ENCODE peak calls at places on chromosomes 7 and 10, in four cellular contexts. T is K562, G is HepG2, W is HCT116. C is an unnamed sample.

GRCh38 chr7:148783801-148784527 is 85.3 kb downstream of the CUL1 start:
- DNase-seq in W (no peak), G (no peak), T (no peak), C (no peak)

GRCh38 chr10:33216661-33217427 is 117.6 kb downstream of the NRP1 start:
- DNase-seq in G (peak; percentile 17), W (no peak), T (no peak), C (no peak)

GRCh38 chr10:90871279-90871760 is 454 bp upstream of the RPP30 start:
- DNase-seq in W (no peak), G (peak; percentile 64), T (peak; percentile 69), C (peak; percentile 51)

GRCh38 chr7:135756191-135756590 is 7.6 kb upstream of the FAM180A start:
- DNase-seq in T (no peak), G (no peak), W (no peak), C (no peak)

GRCh38 chr7:92245487-92246362 is at the start of the genes ANKIB1 and KRIT1:
- DNase-seq in G (peak; percentile 86), W (peak; percentile 81), T (peak; percentile 95), C (peak; percentile 81)

GRCh38 chr10:86888585-86889381 is 68.6 kb downstream of the MMRN2 start:
- DNase-seq in W (no peak), T (no peak), G (no peak), C (no peak)

GRCh38 chr7:14196555-14196954 is 207.1 kb upstream of the ETV1 start:
- DNase-seq in W (no peak), T (no peak), G (no peak), C (no peak)

GRCh38 chr7:31192996-31193395 is 140.9 kb downstream of the ADCYAP1R1 start:
- DNase-seq in T (peak; percentile 59), G (peak; percentile 35), W (peak; percentile 36), C (peak; percentile 86)

GRCh38 chr7:118185163-118185860 is 1.3 kb downstream of the LSM8 start:
- DNase-seq in W (no peak), T (no peak), G (no peak), C (no peak)

GRCh38 chr10:29615195-29615594 is 19.6 kb downstream of the SVIL start:
- DNase-seq in G (no peak), W (no peak), T (no peak), C (no peak)

GRCh38 chr7:132861940-132862554 is 219.8 kb downstream of the CHCHD3 start:
- DNase-seq in T (no peak), W (no peak), G (no peak), C (no peak)

GRCh38 chr10:119337796-119338432 is 130.5 kb downstream of the GRK5 start:
- DNase-seq in W (no peak), G (no peak), T (no peak), C (no peak)

GRCh38 chr10:62640386-62640785 is 164.1 kb upstream of the ADO start:
- DNase-seq in G (no peak), T (no peak), W (no peak), C (no peak)

GRCh38 chr7:15452670-15453069 is 109.1 kb downstream of the AGMO start:
- DNase-seq in T (no peak), G (no peak), W (no peak), C (no peak)

GRCh38 chr7:4699897-4700296 is 17.8 kb downstream of the FOXK1 start:
- DNase-seq in T (no peak), G (no peak), W (no peak), C (no peak)

GRCh38 chr10:3950676-3951275 is 165.8 kb upstream of the KLF6 start:
- DNase-seq in W (no peak), G (no peak), T (no peak), C (no peak)

GRCh38 chr7:39429421-39429820 is 136.8 kb upstream of the YAE1 start:
- DNase-seq in G (no peak), W (no peak), T (no peak), C (no peak)

GRCh38 chr7:155533827-155534690 is 12.3 kb downstream of the CNPY1 start:
- DNase-seq in W (no peak), G (peak; percentile 16), T (peak; percentile 91), C (peak; percentile 63)

GRCh38 chr10:79445217-79445707 is at the start of gene ZCCHC24:
- DNase-seq in G (no peak), W (peak; percentile 22), T (no peak), C (no peak)

GRCh38 chr7:55343860-55344606 is 21.1 kb upstream of the LANCL2 start:
- DNase-seq in G (no peak), T (no peak), W (no peak), C (no peak)

GRCh38 chr10:115355162-115355760 is 262.1 kb downstream of the ATRNL1 start:
- DNase-seq in W (peak; percentile 81), G (peak; percentile 63), T (peak; percentile 10), C (peak; percentile 61)

GRCh38 chr10:75292794-75293455 is 57.2 kb upstream of the COMTD1 start:
- DNase-seq in W (no peak), G (no peak), T (no peak), C (no peak)
- TF ChIP-seq ZNF274 in W (no peak), G (no peak), T (no peak), C (no peak)

GRCh38 chr10:93079663-93080349 is 6.1 kb downstream of the CYP26A1 start:
- DNase-seq in W (no peak), G (no peak), T (no peak), C (no peak)

GRCh38 chr10:93081296-93081695 is 7.6 kb downstream of the CYP26A1 start:
- DNase-seq in T (no peak), G (no peak), W (no peak), C (no peak)

GRCh38 chr10:93081834-93082233 is 8.1 kb downstream of the CYP26A1 start:
- DNase-seq in W (no peak), T (no peak), G (peak; percentile 46), C (no peak)

GRCh38 chr10:93077860-93078337 is 4.2 kb downstream of the CYP26A1 start:
- DNase-seq in W (no peak), T (peak; percentile 35), G (no peak), C (no peak)

DNA sequence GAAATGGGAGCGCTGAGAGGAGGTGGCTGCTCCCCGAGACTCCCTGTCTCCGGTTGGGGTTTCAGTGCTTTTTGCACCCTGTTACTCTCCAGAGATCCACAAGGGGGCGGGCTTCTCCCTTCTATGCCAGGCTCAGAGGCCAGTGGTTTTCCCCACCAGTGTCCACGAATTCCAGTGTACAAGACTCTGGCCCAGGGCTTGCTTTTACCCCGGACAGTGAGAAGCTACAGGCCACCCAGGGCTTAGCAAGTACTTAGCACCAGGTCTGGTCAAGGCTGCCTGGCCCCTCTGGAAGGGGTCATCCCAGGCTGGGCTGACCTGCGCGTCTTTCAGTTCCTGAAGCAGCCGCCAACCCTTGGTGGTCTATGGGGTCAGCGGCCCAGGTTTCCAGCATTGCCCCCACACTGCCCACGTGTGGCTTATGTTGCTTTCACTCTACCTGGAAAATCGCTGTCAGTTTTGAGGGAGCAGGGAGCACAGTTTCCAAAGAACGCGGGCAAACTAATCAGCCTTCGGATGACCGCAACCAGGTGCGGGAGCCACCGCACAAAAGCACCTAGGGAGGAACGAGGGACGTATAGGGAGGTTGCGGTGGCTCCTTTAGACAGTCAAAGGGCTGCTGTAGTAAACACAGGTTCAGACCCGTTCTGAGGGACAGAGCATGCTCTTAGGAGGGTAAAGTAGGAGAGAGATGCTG is 6.8 kb downstream of the CYP26A1 start:
- DNase-seq in G (peak; percentile 29), W (peak; percentile 18), T (peak; percentile 75), C (no peak)
- TF ChIP-seq ZNF274 in G (no peak), W (no peak), T (no peak), C (no peak)

GRCh38 chr10:45204954-45205775 is 110.2 kb downstream of the OR13A1 start:
- DNase-seq in W (no peak), G (no peak), T (no peak), C (no peak)

GRCh38 chr10:45211576-45211975 is 103.8 kb downstream of the OR13A1 start:
- DNase-seq in G (no peak), W (no peak), T (no peak), C (no peak)

DNA sequence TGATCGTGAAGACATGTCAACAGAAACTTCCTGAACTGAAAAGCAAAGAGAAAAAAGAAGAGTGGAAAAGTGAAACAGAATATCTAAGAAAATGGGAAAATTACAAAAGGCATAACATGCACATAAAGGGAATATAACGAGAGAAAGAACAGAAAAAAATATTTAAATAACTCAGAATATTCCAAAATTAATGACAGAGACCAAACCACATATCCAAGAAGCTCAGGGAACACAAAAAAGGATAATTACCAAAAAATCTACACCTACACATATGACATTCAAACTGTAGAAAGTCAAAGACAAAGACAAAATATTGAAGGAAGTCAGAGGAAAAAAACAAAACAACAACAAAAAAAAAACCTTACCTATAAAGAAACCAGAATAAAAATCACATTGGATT is 105.5 kb downstream of the OR13A1 start:
- DNase-seq in T (no peak), G (no peak), W (no peak), C (no peak)
- TF ChIP-seq ZNF274 in T (no peak), G (no peak), W (no peak), C (no peak)

GRCh38 chr7:130950054-130950453 is 216.0 kb upstream of the KLF14 start:
- DNase-seq in W (no peak), G (no peak), T (no peak), C (no peak)
- TF ChIP-seq ZNF274 in W (no peak), G (no peak), T (no peak), C (no peak)

GRCh38 chr7:74164985-74165456 is 9.1 kb upstream of the EIF4H start:
- DNase-seq in T (no peak), G (no peak), W (no peak), C (no peak)
- TF ChIP-seq ZNF274 in T (no peak), G (no peak), W (no peak), C (no peak)

GRCh38 chr7:51121945-51122425 is 194.6 kb downstream of the COBL start:
- DNase-seq in W (no peak), T (no peak), G (no peak), C (no peak)
- TF ChIP-seq ZNF274 in W (no peak), T (no peak), G (no peak), C (no peak)

GRCh38 chr10:110168601-110169481 is 38.6 kb upstream of the MXI1 start:
- DNase-seq in W (no peak), G (peak; percentile 50), T (no peak), C (peak; percentile 55)
- TF ChIP-seq ZNF274 in W (no peak), G (no peak), T (no peak), C (no peak)

GRCh38 chr7:123751816-123752215 is 3.0 kb upstream of the WASL start:
- DNase-seq in T (no peak), G (no peak), W (no peak), C (no peak)

GRCh38 chr7:123750389-123751230 is 1.8 kb upstream of the WASL start:
- DNase-seq in W (no peak), G (no peak), T (no peak), C (no peak)

GRCh38 chr7:123754295-123754871 is 5.6 kb upstream of the WASL start:
- DNase-seq in T (no peak), W (no peak), G (no peak), C (no peak)

GRCh38 chr7:123755345-123755744 is 6.5 kb upstream of the WASL start:
- DNase-seq in G (no peak), T (no peak), W (no peak), C (no peak)

GRCh38 chr7:123752534-123752933 is 3.7 kb upstream of the WASL start:
- DNase-seq in W (no peak), G (no peak), T (no peak), C (no peak)
- TF ChIP-seq ZNF274 in W (no peak), G (no peak), T (no peak), C (no peak)

C was measured in NT2/D1.